ENCODE peak calls at places on chromosomes 13 and 19, in five cellular contexts. O is thyroid gland; Y is CD4-positive, alpha-beta T cell; W is Peyer's patch; Z is AG10803. V is an unnamed sample.

GRCh38 chr13:77749481-77749880 is 52.0 kb downstream of the SLAIN1 start:
- DNase-seq in O (no peak), Y (no peak), W (no peak), Z (no peak), V (no peak)

GRCh38 chr19:18119243-18120105 is 21.9 kb downstream of the MAST3 start:
- DNase-seq in O (no peak), Z (no peak), Y (peak; percentile 41), W (no peak), V (peak; percentile 53)

GRCh38 chr13:34025746-34026145 is 207.8 kb downstream of the RFC3 start:
- DNase-seq in Z (peak; percentile 75), O (no peak), W (no peak), Y (no peak), V (no peak)

GRCh38 chr19:2391118-2391725 is 31.2 kb downstream of the TMPRSS9 start:
- DNase-seq in O (peak; percentile 33), Y (peak; percentile 22), W (no peak), Z (peak; percentile 77), V (peak; percentile 61)

GRCh38 chr13:31860002-31860401 is 120.7 kb downstream of the RXFP2 start:
- DNase-seq in W (no peak), O (no peak), Y (no peak), Z (no peak), V (no peak)

GRCh38 chr19:7986321-7987083 is 18.9 kb downstream of the ELAVL1 start:
- DNase-seq in O (no peak), Z (peak; percentile 61), W (no peak), Y (no peak), V (no peak)

GRCh38 chr13:29621401-29621800 is 25.9 kb upstream of the SLC7A1 start:
- DNase-seq in Y (no peak), W (no peak), O (no peak), Z (peak; percentile 53), V (no peak)

GRCh38 chr19:50580970-50581636 is 12.9 kb upstream of the LRRC4B start:
- DNase-seq in O (no peak), Y (no peak), W (no peak), Z (no peak), V (no peak)

GRCh38 chr19:2478324-2478755 is 2.4 kb downstream of the GADD45B start:
- DNase-seq in Z (peak; percentile 79), O (peak; percentile 77), Y (peak; percentile 55), W (peak; percentile 76), V (no peak)

GRCh38 chr19:55241143-55241934 is 12.8 kb upstream of the TMEM86B start:
- DNase-seq in W (no peak), O (no peak), Z (no peak), Y (no peak), V (no peak)

GRCh38 chr19:13038306-13039210 is 43.3 kb downstream of the NFIX start:
- DNase-seq in Y (no peak), O (no peak), Z (no peak), W (no peak), V (no peak)
- TF ChIP-seq CTCF in Y (no peak), O (no peak), Z (no peak), W (no peak), V (peak; percentile 5)

DNA sequence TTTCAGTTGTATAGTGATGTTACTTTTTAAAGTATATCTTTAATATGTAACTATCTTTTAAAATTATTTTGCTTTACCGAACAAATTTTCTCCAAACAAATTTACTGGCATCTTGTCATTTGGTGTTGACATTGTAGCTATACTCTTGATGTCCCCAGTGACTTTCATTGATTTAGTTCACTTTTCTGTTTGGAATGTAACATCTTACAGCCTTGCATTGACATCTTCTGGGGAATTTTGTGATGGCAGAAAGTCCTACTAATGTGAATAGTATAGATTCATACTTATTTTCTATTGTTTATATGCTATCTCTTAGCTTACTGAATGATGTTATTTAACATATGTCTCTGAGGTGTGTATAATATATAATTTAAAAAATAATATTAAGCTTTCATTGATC is 800.9 kb upstream of the ATXN8OS start:
- DNase-seq in Y (no peak), Z (no peak), W (no peak), O (no peak), V (no peak)
- TF ChIP-seq CTCF in Y (no peak), Z (no peak), W (no peak), O (no peak), V (no peak)

GRCh38 chr19:13089139-13089856 is 13.4 kb downstream of the LYL1 start:
- DNase-seq in Z (no peak), O (no peak), W (no peak), Y (no peak), V (no peak)
- TF ChIP-seq CTCF in Z (peak; percentile 53), O (no peak), W (no peak), Y (no peak), V (no peak)

GRCh38 chr19:19475845-19476828 is 39.2 kb downstream of the TSSK6 start:
- DNase-seq in Z (no peak), Y (no peak), W (no peak), O (peak; percentile 28), V (no peak)
- TF ChIP-seq CTCF in Z (peak; percentile 50), Y (no peak), W (no peak), O (no peak), V (peak; percentile 39)

GRCh38 chr13:70623260-70623659 is 515.0 kb upstream of the KLHL1 start:
- DNase-seq in W (no peak), O (no peak), Z (peak; percentile 0), Y (no peak), V (no peak)
- TF ChIP-seq CTCF in W (no peak), O (no peak), Z (peak; percentile 26), Y (peak; percentile 7), V (peak; percentile 29)

DNA sequence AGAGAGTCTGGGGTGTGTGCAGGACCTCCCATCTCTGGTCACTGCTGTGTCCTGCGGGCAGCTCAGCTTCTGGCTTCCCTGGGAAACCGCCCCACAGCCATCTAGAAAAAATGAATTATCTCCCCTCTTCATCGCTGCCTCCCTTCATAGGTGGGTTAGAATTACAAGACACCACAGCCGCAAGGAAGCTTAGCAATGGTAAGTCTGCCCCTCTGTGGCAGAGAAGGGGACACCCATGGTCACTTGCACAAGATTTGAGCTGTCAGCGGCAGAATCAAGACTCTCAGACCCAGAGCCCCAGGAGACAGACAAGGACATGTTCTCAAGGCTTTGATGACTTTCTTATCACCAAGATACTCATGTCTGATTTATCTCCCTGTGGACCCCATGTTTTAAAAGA is 110.8 kb upstream of the PABPC3 start:
- DNase-seq in W (no peak), O (no peak), Z (no peak), Y (no peak), V (no peak)
- TF ChIP-seq CTCF in W (no peak), O (no peak), Z (no peak), Y (no peak), V (no peak)